ENCODE peak calls at places on chromosome 10, in eight cellular contexts. Z is heart right ventricle, P is body of pancreas, R is HAP-1, W is left ventricle myocardium inferior, M is psoas muscle, K is adrenal gland, L is mammary epithelial cell. E is an unnamed sample. For H3K4me1, H3K27me3 and H3K36me3, the result is how much of the 10 kb centered on the place peaks cover.

GRCh38 chr10:36621346-36621745 is 504.1 kb upstream of the ANKRD30A start:
- DNase-seq in Z (no peak), P (no peak), R (no peak), W (no peak), M (no peak), K (no peak), L (no peak), E (no peak)

GRCh38 chr10:12699258-12699700 is 302.2 kb downstream of the CCDC3 start:
- DNase-seq in Z (peak), P (peak), R (no peak), W (no peak), M (no peak), K (no peak), L (no peak), E (no peak)

GRCh38 chr10:125296598-125296997 is 136.2 kb upstream of the CTBP2 start:
- DNase-seq in Z (no peak), P (no peak), R (no peak), W (no peak), M (no peak), K (no peak), L (peak), E (no peak)

GRCh38 chr10:114367676-114368391 is 36.5 kb downstream of the AFAP1L2 start:
- DNase-seq in Z (no peak), P (no peak), R (no peak), W (no peak), M (no peak), K (no peak), L (no peak), E (no peak)

GRCh38 chr10:46033602-46034011 is 3.2 kb upstream of the NCOA4 start:
- DNase-seq in Z (no peak), P (no peak), R (no peak), W (no peak), M (no peak), K (no peak), L (peak), E (no peak)

GRCh38 chr10:79947787-79948424 is 999 bp downstream of the SFTPD start:
- DNase-seq in Z (no peak), P (peak), R (no peak), W (no peak), M (no peak), K (no peak), L (no peak), E (no peak)

GRCh38 chr10:116765549-116766162 is 23.3 kb upstream of the HSPA12A start:
- DNase-seq in Z (no peak), P (peak), R (no peak), W (no peak), M (no peak), K (peak), L (no peak), E (no peak)

GRCh38 chr10:122257041-122257440 is 14.1 kb upstream of the BTBD16 start:
- DNase-seq in Z (no peak), P (no peak), R (no peak), W (no peak), M (no peak), K (no peak), L (no peak), E (no peak)

GRCh38 chr10:50807851-50808776 is 68.4 kb downstream of the ASAH2B start:
- DNase-seq in Z (no peak), P (peak), R (no peak), W (no peak), M (no peak), K (no peak), L (no peak), E (no peak)

GRCh38 chr10:102869290-102870198 is at the start of gene AS3MT:
- DNase-seq in Z (peak), P (peak), R (peak), W (peak), M (peak), K (peak), L (no peak), E (peak)

GRCh38 chr10:117131390-117132327 is 6.4 kb downstream of the VAX1 start:
- DNase-seq in Z (no peak), P (no peak), R (no peak), W (no peak), M (no peak), K (no peak), L (no peak), E (no peak)

GRCh38 chr10:60299961-60300883 is 89.5 kb downstream of the ANK3 start:
- DNase-seq in Z (peak), P (no peak), R (peak), W (peak), M (no peak), K (no peak), L (no peak), E (peak)

GRCh38 chr10:58951750-58952149 is 224.7 kb upstream of the PHYHIPL start:
- DNase-seq in Z (no peak), P (no peak), R (no peak), W (no peak), M (no peak), K (no peak), L (no peak), E (no peak)
- H3K4me1 ChIP-seq in Z (under half), P (under half), R (under half), W (under half), M (under half), K (under half), L (under half), E (under half)

GRCh38 chr10:78875331-78875877 is 193.4 kb upstream of the ZMIZ1 start:
- DNase-seq in Z (no peak), P (no peak), R (no peak), W (no peak), M (no peak), K (no peak), L (no peak), E (no peak)
- H3K27me3 ChIP-seq in Z (under half), P (under half), R (under half), W (under half), M (under half), K (under half), L (under half), E (under half)

DNA sequence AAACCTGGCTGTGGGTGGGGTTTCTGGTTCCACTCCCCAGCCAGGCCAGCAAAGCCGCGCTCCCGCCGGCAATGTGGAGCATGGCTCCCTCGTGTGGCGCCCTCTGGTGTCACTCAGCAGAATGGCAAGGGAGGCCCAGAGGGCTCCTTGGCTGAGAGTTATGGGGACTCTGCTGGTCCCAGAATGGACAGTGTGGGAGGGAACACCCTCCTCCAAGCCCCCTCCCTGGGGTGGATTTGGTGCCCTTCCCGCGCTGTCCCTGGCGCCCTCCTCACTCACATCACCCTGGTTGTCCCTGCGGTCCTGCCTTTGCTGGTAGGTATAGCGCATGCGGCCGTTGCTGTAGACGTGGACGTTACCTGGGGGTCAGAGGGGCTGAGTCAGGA is 14.2 kb downstream of the DNAJB12 start:
- DNase-seq in Z (peak), P (peak), R (peak), W (peak), M (peak), K (peak), L (no peak), E (peak)
- H3K36me3 ChIP-seq in Z (under half), P (under half), R (under half), W (half or more), M (under half), K (under half), L (under half), E (half or more)

GRCh38 chr10:5546891-5547683 is 22.3 kb downstream of the CALML3 start:
- DNase-seq in Z (no peak), P (peak), R (no peak), W (peak), M (peak), K (no peak), L (peak), E (no peak)

GRCh38 chr10:5545778-5546710 is 21.3 kb downstream of the CALML3 start:
- DNase-seq in Z (peak), P (peak), R (no peak), W (peak), M (peak), K (no peak), L (peak), E (peak)

GRCh38 chr10:5549462-5550249 is 24.9 kb downstream of the CALML3 start:
- DNase-seq in Z (no peak), P (peak), R (no peak), W (peak), M (peak), K (no peak), L (no peak), E (peak)

GRCh38 chr10:5547934-5548660 is 23.3 kb downstream of the CALML3 start:
- DNase-seq in Z (no peak), P (peak), R (no peak), W (peak), M (peak), K (no peak), L (peak), E (peak)

GRCh38 chr10:5547684-5547933 is 22.8 kb downstream of the CALML3 start:
- DNase-seq in Z (no peak), P (no peak), R (no peak), W (no peak), M (peak), K (no peak), L (no peak), E (no peak)
- H3K4me1 ChIP-seq in Z (under half), P (half or more), R (under half), W (under half), M (under half), K (under half), L (half or more), E (under half)

DNA sequence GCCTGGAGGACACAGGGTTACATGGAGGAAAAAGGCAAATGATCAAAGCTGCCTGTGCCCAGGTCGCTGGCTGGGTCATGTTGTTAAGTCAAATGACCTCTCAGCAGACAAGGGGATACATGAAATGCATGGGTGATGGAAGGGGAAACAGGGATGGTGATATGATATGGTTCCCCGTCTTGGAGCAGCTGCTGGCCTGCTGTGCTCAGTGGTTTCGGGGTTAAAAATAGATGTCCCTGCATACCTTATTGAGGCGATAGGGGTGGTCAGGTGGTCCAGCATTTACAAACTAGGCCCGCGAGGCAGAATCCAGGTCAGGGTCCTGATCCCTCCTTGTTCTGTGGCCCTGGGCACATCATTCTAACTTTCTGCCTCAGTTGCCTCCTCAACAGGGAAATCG is 157.2 kb downstream of the PRPF18 start:
- DNase-seq in Z (no peak), P (no peak), R (no peak), W (no peak), M (no peak), K (peak), L (no peak), E (no peak)
- H3K27me3 ChIP-seq in Z (under half), P (under half), R (under half), W (under half), M (under half), K (under half), L (under half), E (under half)